ENCODE peak calls at places on chromosomes 3 and 15, in five cellular contexts. L is HS-5; N is stimulated activated naive CD8-positive, alpha-beta T cell treated with anti-CD3 and anti-CD28 coated beads, Interleukin-15, amount 100 ng/mL, for 72 hours; M is AG09309; D is mammary epithelial cell. A is an unnamed sample.

GRCh38 chr15:35349916-35350315 is 196.0 kb downstream of the DPH6 start:
- DNase-seq in L (no peak), N (no peak), M (no peak), D (peak), A (no peak)

GRCh38 chr15:39582977-39583585 is 2.2 kb downstream of the THBS1 start:
- DNase-seq in L (no peak), N (no peak), M (no peak), D (peak), A (no peak)

GRCh38 chr3:149784064-149784704 is 8.2 kb downstream of the ANKUB1 start:
- DNase-seq in L (no peak), N (no peak), M (no peak), D (no peak), A (peak)

GRCh38 chr15:78292219-78292618 is 7.2 kb downstream of the SKIC8 start:
- DNase-seq in L (no peak), N (no peak), M (no peak), D (no peak), A (no peak)

GRCh38 chr3:99167016-99167415 is 265.5 kb upstream of the DCBLD2 start:
- DNase-seq in L (peak), N (no peak), M (no peak), D (no peak), A (no peak)

GRCh38 chr3:134608023-134608758 is 42.6 kb downstream of the KY start:
- DNase-seq in L (no peak), N (no peak), M (no peak), D (no peak), A (no peak)

GRCh38 chr3:11539218-11539617 is 104.5 kb downstream of the VGLL4 start:
- DNase-seq in L (no peak), N (no peak), M (no peak), D (no peak), A (no peak)

GRCh38 chr15:29849716-29850115 is 27.4 kb upstream of the TJP1 start:
- DNase-seq in L (no peak), N (no peak), M (no peak), D (no peak), A (no peak)

GRCh38 chr3:36859494-36859893 is 85.4 kb downstream of the TRANK1 start:
- DNase-seq in L (no peak), N (no peak), M (no peak), D (no peak), A (no peak)

GRCh38 chr3:190326930-190327329 is 4.7 kb upstream of the CLDN1 start:
- DNase-seq in L (no peak), N (no peak), M (peak), D (no peak), A (no peak)

GRCh38 chr15:56732135-56732880 is 1.0 kb downstream of the ZNF280D start:
- DNase-seq in L (peak), N (no peak), M (no peak), D (peak), A (peak)

GRCh38 chr3:115217678-115218451 is 70.8 kb upstream of the ZBTB20 start:
- DNase-seq in L (peak), N (peak), M (peak), D (peak), A (no peak)

GRCh38 chr3:161576733-161577510 is 80.3 kb downstream of the OTOL1 start:
- DNase-seq in L (no peak), N (no peak), M (no peak), D (no peak), A (no peak)

GRCh38 chr3:33047842-33048834 is 48.8 kb downstream of the GLB1 start:
- DNase-seq in L (no peak), N (peak), M (no peak), D (peak), A (no peak)

GRCh38 chr3:15017191-15017590 is 47.9 kb downstream of the MRPS25 start:
- DNase-seq in L (no peak), N (no peak), M (no peak), D (no peak), A (no peak)

GRCh38 chr3:187718802-187719201 is 16.4 kb upstream of the RTP2 start:
- DNase-seq in L (no peak), N (no peak), M (no peak), D (no peak), A (no peak)

GRCh38 chr3:197394464-197395321 is 96.3 kb upstream of the DLG1 start:
- DNase-seq in L (peak), N (peak), M (peak), D (peak), A (peak)

GRCh38 chr3:36489679-36490420 is 109.5 kb downstream of the STAC start:
- DNase-seq in L (no peak), N (no peak), M (no peak), D (no peak), A (no peak)

GRCh38 chr3:127699946-127700300 is 27.2 kb downstream of the ABTB1 start:
- DNase-seq in L (no peak), N (no peak), M (no peak), D (no peak), A (no peak)

GRCh38 chr15:27808182-27808581 is 290.9 kb downstream of the OCA2 start:
- DNase-seq in L (no peak), N (no peak), M (no peak), D (no peak), A (no peak)

GRCh38 chr3:132730891-132731580 is 8.8 kb upstream of the NPHP3 start:
- DNase-seq in L (peak), N (no peak), M (peak), D (peak), A (no peak)

GRCh38 chr3:115671761-115672455 is 48.6 kb downstream of the GAP43 start:
- DNase-seq in L (no peak), N (no peak), M (no peak), D (no peak), A (no peak)

A was measured in epithelial cell of proximal tubule.